ENCODE peak calls at places on chromosomes 3 and 15, in six cellular contexts. W, K, O, Z, J and D are unnamed samples.
A peak's percentile ranks its signal among the peaks of the same experiment; 100 is the strongest.

GRCh38 chr3:38723569-38724391 is 74.3 kb upstream of the SCN5A start:
- DNase-seq in W (peak; percentile 49), K (no peak), O (no peak), Z (peak; percentile 47), J (no peak), D (no peak)

GRCh38 chr3:173774275-173774674 is 376.7 kb downstream of the NLGN1 start:
- DNase-seq in W (no peak), K (no peak), O (no peak), Z (no peak), J (no peak), D (no peak)

GRCh38 chr3:187629711-187630110 is 40.5 kb downstream of the SST start:
- DNase-seq in W (no peak), K (no peak), O (no peak), Z (peak; percentile 9), J (no peak), D (no peak)

GRCh38 chr3:127394984-127395662 is 107.3 kb upstream of the PRR20G start:
- DNase-seq in W (no peak), K (no peak), O (no peak), Z (no peak), J (no peak), D (peak; percentile 64)

GRCh38 chr3:186824430-186825139 is 17.9 kb upstream of the ADIPOQ start:
- DNase-seq in W (no peak), K (no peak), O (no peak), Z (no peak), J (no peak), D (no peak)

GRCh38 chr3:108882762-108883161 is 60.2 kb downstream of the TRAT1 start:
- DNase-seq in W (no peak), K (no peak), O (no peak), Z (no peak), J (no peak), D (no peak)

GRCh38 chr3:136898954-136899353 is 36.9 kb downstream of the NCK1 start:
- DNase-seq in W (peak; percentile 15), K (no peak), O (no peak), Z (no peak), J (no peak), D (no peak)

GRCh38 chr15:38225381-38225780 is 27.3 kb upstream of the SPRED1 start:
- DNase-seq in W (no peak), K (no peak), O (no peak), Z (peak; percentile 31), J (no peak), D (no peak)

GRCh38 chr3:103847081-103848062 is 1412.6 kb downstream of the ZPLD1 start:
- DNase-seq in W (no peak), K (no peak), O (no peak), Z (no peak), J (no peak), D (no peak)

GRCh38 chr3:4935347-4935746 is 43.9 kb upstream of the BHLHE40 start:
- DNase-seq in W (no peak), K (no peak), O (no peak), Z (no peak), J (no peak), D (no peak)

GRCh38 chr15:31251165-31251564 is 75.5 kb upstream of the KLF13 start:
- DNase-seq in W (no peak), K (no peak), O (no peak), Z (no peak), J (no peak), D (no peak)

GRCh38 chr3:23044463-23044862 is 158.7 kb upstream of the UBE2E2 start:
- DNase-seq in W (peak; percentile 30), K (no peak), O (no peak), Z (no peak), J (no peak), D (no peak)

GRCh38 chr3:133376805-133377204 is 23.1 kb upstream of the BFSP2 start:
- DNase-seq in W (no peak), K (no peak), O (no peak), Z (peak; percentile 10), J (no peak), D (no peak)

GRCh38 chr3:66667284-66667683 is 166.5 kb upstream of the LRIG1 start:
- DNase-seq in W (no peak), K (no peak), O (no peak), Z (no peak), J (no peak), D (no peak)

DNA sequence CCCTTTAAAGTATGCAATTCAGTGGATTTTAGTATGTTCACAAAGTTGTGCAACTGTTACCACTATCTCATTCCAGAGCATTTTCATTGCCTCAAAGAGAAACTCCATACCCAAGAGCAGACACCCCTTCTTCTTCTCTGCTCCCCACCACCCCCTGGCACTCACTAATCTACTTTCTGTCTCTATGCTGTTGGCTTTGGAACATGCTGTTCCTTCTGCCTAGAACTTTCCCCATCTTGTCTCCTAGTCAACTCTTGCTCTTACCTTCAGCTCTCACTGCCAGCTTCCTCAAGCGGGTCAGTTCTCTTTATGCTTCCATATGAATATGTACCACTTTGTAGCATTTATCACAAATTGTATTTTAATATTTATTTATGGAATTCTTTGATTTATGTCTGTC is 50.1 kb downstream of the TYRO3 start:
- DNase-seq in W (no peak), K (no peak), O (no peak), Z (no peak), J (no peak), D (no peak)
- H3K4me3 ChIP-seq in W (no peak overlapping the region), K (no peak overlapping the region), O (no peak overlapping the region), Z (no peak overlapping the region), J (no peak overlapping the region), D (no peak overlapping the region)

GRCh38 chr15:69722924-69723323 is 270.3 kb downstream of the RPLP1 start:
- DNase-seq in W (no peak), K (no peak), O (no peak), Z (no peak), J (no peak), D (no peak)

GRCh38 chr15:69724331-69724730 is 271.7 kb downstream of the RPLP1 start:
- DNase-seq in W (no peak), K (no peak), O (no peak), Z (no peak), J (no peak), D (no peak)

GRCh38 chr15:69725957-69726356 is 273.3 kb downstream of the RPLP1 start:
- DNase-seq in W (no peak), K (no peak), O (no peak), Z (no peak), J (no peak), D (no peak)

GRCh38 chr15:69725210-69725609 is 272.6 kb downstream of the RPLP1 start:
- DNase-seq in W (no peak), K (no peak), O (no peak), Z (no peak), J (no peak), D (no peak)

DNA sequence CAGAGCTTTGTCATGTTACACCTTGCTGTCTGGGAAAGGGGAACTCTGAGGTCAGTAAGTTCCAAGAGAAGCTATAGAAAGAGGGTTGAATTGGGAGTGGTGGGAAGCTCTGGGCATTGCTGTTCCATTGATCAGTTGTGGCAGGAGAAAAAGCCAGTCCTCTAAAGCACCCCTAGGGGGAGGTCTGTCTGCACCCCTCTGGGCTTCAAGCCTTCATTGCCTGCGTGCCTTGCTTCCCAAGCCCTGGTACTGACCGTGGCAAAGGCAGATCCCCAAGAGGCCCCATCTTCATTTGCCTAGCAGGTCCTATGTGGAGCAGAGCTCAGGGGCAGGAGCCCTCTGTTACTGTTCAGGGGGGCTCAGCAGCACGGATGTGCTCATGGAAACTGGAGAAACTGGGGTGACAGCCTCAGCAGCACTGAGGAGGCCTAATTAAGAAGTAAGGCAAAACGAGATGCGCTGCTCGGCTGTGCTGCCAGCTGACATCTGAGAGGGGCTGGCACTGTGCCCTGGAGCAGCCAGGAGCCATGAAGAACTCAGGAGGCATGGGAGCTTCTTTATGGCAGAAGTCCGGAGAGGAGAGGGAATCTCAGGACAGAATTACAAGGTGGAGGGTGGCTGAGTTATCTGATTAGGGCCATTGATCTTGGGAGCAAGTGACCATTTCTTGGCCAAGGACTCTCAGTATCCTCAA is 270.9 kb downstream of the RPLP1 start:
- DNase-seq in W (no peak), K (no peak), O (no peak), Z (no peak), J (no peak), D (no peak)
- TF ChIP-seq CTCF in W (peak; percentile 25), K (no peak), O (no peak), Z (no peak), J (no peak), D (no peak)

GRCh38 chr15:70533931-70534742 is 229.2 kb downstream of the UACA start:
- DNase-seq in W (peak; percentile 13), K (no peak), O (no peak), Z (no peak), J (no peak), D (no peak)
- H3K4me3 ChIP-seq in W (no peak overlapping the region), K (no peak overlapping the region), O (no peak overlapping the region), Z (no peak overlapping the region), J (no peak overlapping the region), D (no peak overlapping the region)

DNA sequence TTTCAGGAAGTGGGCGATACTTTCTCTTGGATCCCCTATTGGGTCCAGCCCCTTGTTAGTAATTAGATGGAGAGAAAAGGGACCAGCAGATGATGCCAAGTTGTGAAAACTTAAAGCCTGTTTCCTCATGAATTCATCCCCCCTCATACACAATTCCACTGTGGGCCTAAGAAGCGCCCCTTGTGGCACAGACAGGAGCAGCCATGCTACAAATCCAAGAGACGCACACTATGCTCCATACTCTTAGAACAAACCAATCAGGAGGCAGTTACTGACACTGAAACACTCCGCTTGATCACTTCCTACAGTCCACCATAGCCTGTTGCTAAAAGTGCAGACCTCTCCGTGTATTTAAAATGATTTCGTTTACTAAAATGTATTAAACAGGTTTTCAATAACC is 111.3 kb upstream of the ARRDC4 start:
- DNase-seq in W (no peak), K (no peak), O (no peak), Z (no peak), J (no peak), D (no peak)
- TF ChIP-seq CTCF in W (no peak), K (no peak), O (no peak), Z (no peak), J (no peak), D (no peak)

GRCh38 chr3:58072046-58072445 is 63.8 kb downstream of the FLNB start:
- DNase-seq in W (peak; percentile 76), K (no peak), O (no peak), Z (no peak), J (no peak), D (no peak)
- H3K4me3 ChIP-seq in W (no peak overlapping the region), K (no peak overlapping the region), O (no peak overlapping the region), Z (no peak overlapping the region), J (no peak overlapping the region), D (no peak overlapping the region)